ENCODE peak calls at places on chromosomes 12 and 14, in ten cellular contexts. R, P, F, Q, E, J, T, A, H and M are unnamed samples.

GRCh38 chr12:120712654-120713053 is 2.4 kb downstream of the UNC119B start:
- DNase-seq in R (no peak), P (no peak), F (no peak), Q (no peak), E (no peak), J (no peak), T (no peak), A (no peak), H (no peak), M (no peak)

GRCh38 chr12:11633968-11634367 is 15.5 kb upstream of the ETV6 start:
- DNase-seq in R (no peak), P (no peak), F (no peak), Q (no peak), E (no peak), J (no peak), T (no peak), A (no peak), H (no peak), M (no peak)

GRCh38 chr12:2752676-2753371 is 41.9 kb upstream of the FKBP4 start:
- DNase-seq in R (peak), P (peak), F (peak), Q (peak), E (peak), J (peak), T (peak), A (peak), H (peak), M (peak)

GRCh38 chr14:96424104-96424989 is 32.4 kb downstream of the AK7 start:
- DNase-seq in R (peak), P (no peak), F (no peak), Q (no peak), E (peak), J (no peak), T (peak), A (no peak), H (no peak), M (peak)

GRCh38 chr12:29066061-29066588 is 83.0 kb upstream of the FAR2 start:
- DNase-seq in R (no peak), P (no peak), F (no peak), Q (peak), E (peak), J (peak), T (peak), A (no peak), H (no peak), M (peak)

GRCh38 chr14:64170190-64170589 is 124.0 kb downstream of the ESR2 start:
- DNase-seq in R (no peak), P (no peak), F (no peak), Q (no peak), E (no peak), J (no peak), T (no peak), A (no peak), H (no peak), M (no peak)

GRCh38 chr14:94322648-94323570 is at the start of gene SERPINA6:
- DNase-seq in R (no peak), P (no peak), F (no peak), Q (no peak), E (peak), J (no peak), T (no peak), A (no peak), H (no peak), M (peak)

GRCh38 chr14:26204954-26205479 is 392.8 kb downstream of the NOVA1 start:
- DNase-seq in R (peak), P (no peak), F (peak), Q (peak), E (peak), J (peak), T (no peak), A (peak), H (peak), M (no peak)

GRCh38 chr12:57138526-57139272 is 8.7 kb downstream of the LRP1-AS start:
- DNase-seq in R (peak), P (peak), F (peak), Q (no peak), E (peak), J (peak), T (no peak), A (peak), H (peak), M (no peak)

GRCh38 chr14:87407344-87407743 is 585.6 kb downstream of the GALC start:
- DNase-seq in R (no peak), P (no peak), F (no peak), Q (no peak), E (no peak), J (no peak), T (no peak), A (no peak), H (no peak), M (no peak)

GRCh38 chr12:93982847-93983315 is 165.5 kb upstream of the PLXNC1 start:
- DNase-seq in R (no peak), P (no peak), F (no peak), Q (no peak), E (peak), J (no peak), T (no peak), A (no peak), H (no peak), M (peak)

GRCh38 chr14:65361920-65362319 is 50.6 kb upstream of the FUT8 start:
- DNase-seq in R (no peak), P (no peak), F (peak), Q (peak), E (peak), J (peak), T (no peak), A (no peak), H (peak), M (peak)

GRCh38 chr12:117514016-117514415 is 152.6 kb upstream of the NOS1 start:
- DNase-seq in R (no peak), P (peak), F (no peak), Q (peak), E (no peak), J (peak), T (no peak), A (no peak), H (no peak), M (no peak)

GRCh38 chr12:93325855-93326254 is 51.9 kb upstream of the NUDT4 start:
- DNase-seq in R (no peak), P (no peak), F (no peak), Q (no peak), E (peak), J (no peak), T (no peak), A (no peak), H (no peak), M (no peak)

GRCh38 chr12:100717733-100718067 is 76.9 kb upstream of the ANO4 start:
- DNase-seq in R (no peak), P (no peak), F (no peak), Q (no peak), E (peak), J (no peak), T (no peak), A (no peak), H (no peak), M (no peak)

GRCh38 chr12:123024819-123025391 is 44.4 kb downstream of the ARL6IP4 start:
- DNase-seq in R (no peak), P (no peak), F (no peak), Q (no peak), E (no peak), J (peak), T (no peak), A (no peak), H (no peak), M (peak)

GRCh38 chr12:2640709-2641108 is 154.1 kb upstream of the FKBP4 start:
- DNase-seq in R (no peak), P (peak), F (peak), Q (peak), E (peak), J (peak), T (peak), A (peak), H (peak), M (peak)

GRCh38 chr12:62758216-62758615 is 176.7 kb downstream of the PPM1H start:
- DNase-seq in R (no peak), P (no peak), F (no peak), Q (no peak), E (no peak), J (no peak), T (no peak), A (no peak), H (no peak), M (peak)

GRCh38 chr14:101351146-101351545 is 210.1 kb upstream of the DIO3 start:
- DNase-seq in R (no peak), P (no peak), F (no peak), Q (no peak), E (no peak), J (no peak), T (no peak), A (no peak), H (no peak), M (no peak)

GRCh38 chr14:63470877-63471565 is 72.2 kb downstream of the PPP2R5E start:
- DNase-seq in R (no peak), P (no peak), F (no peak), Q (no peak), E (peak), J (no peak), T (peak), A (no peak), H (no peak), M (no peak)

DNA sequence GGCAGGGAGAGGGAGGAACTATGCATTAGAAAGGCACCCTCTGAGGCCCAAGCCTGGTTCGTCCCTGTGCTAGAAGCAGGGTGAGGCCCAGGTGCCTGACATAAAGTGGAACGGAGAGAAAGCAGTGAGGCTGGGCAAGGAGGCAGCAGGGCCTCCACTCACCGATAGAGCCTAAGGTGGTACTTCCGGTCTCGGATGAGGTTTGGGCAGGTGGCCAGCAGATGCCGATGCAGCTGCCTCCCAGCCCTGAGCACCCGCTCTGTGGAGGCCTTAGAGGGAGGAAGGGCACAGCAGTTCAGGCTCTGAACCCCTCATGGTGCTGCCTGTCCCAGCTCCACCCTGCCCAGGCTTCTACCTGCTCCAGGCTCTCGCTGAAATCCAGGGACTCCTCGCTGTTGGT is 7.1 kb downstream of the RAPGEF3 start:
- DNase-seq in R (no peak), P (no peak), F (no peak), Q (no peak), E (no peak), J (no peak), T (no peak), A (no peak), H (no peak), M (no peak)
- TF ChIP-seq CTCF in R (no peak), P (no peak), F (no peak), Q (no peak), E (no peak), J (no peak), T (no peak), A (no peak), H (no peak), M (no peak)

GRCh38 chr12:69019910-69020309 is 86.9 kb upstream of the CPM start:
- DNase-seq in R (no peak), P (no peak), F (no peak), Q (no peak), E (no peak), J (no peak), T (no peak), A (no peak), H (no peak), M (no peak)
- H3K27ac ChIP-seq in R (no peak), P (no peak), F (no peak), Q (no peak), E (no peak), J (no peak), T (no peak), A (no peak), H (no peak), M (no peak)

DNA sequence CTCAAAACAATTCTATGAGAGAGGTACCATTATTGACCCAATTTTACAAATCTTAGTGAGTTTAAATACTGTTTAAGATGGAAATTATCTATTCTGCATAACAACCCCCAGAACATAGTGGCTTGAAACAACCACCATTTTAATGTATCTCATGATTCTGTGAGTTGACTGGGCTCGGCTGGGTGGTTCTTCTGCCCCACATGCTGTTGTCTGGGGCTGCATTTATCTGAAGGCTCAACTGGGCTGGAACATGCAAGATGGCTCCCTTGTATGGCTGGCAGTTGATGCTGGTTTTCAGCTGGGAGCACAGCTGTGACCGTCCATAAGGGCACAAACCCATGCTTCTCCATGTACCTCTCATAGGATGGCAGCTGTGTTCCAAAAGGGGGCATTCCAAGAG is 82.2 kb downstream of the DRAM1 start:
- DNase-seq in R (no peak), P (no peak), F (no peak), Q (no peak), E (no peak), J (no peak), T (no peak), A (no peak), H (no peak), M (no peak)
- H3K4me3 ChIP-seq in R (no peak), P (no peak), F (no peak), Q (no peak), E (no peak), J (no peak), T (no peak), A (no peak), H (no peak), M (no peak)

GRCh38 chr14:59199205-59199604 is 10.7 kb downstream of the DAAM1 start:
- DNase-seq in R (no peak), P (no peak), F (no peak), Q (no peak), E (no peak), J (no peak), T (no peak), A (no peak), H (no peak), M (peak)
- TF ChIP-seq CTCF in R (no peak), P (no peak), F (no peak), Q (no peak), E (peak), J (no peak), T (peak), A (no peak), H (no peak), M (peak)

DNA sequence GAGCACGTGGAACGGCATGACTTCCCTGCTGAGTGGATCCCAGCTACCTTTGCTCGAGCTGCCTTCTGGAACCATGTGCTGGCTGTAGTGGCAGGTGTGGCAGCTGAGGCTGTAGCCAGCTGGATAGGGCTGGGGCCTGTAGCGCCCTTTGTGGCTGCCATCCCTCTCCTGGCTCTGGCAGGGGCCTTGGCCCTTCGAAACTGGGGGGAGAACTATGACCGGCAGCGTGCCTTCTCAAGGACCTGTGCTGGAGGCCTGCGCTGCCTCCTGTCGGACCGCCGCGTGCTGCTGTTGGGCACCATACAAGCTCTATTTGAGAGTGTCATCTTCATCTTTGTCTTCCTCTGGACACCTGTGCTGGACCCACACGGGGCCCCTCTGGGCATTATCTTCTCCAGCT is 14.8 kb upstream of the ESPL1 start:
- DNase-seq in R (no peak), P (no peak), F (no peak), Q (no peak), E (no peak), J (no peak), T (no peak), A (no peak), H (no peak), M (no peak)
- H3K27ac ChIP-seq in R (peak), P (no peak), F (no peak), Q (no peak), E (no peak), J (no peak), T (peak), A (peak), H (peak), M (no peak)

GRCh38 chr12:54021432-54022013 is 6.7 kb upstream of the HOXC6 start:
- DNase-seq in R (no peak), P (no peak), F (no peak), Q (no peak), E (no peak), J (no peak), T (no peak), A (no peak), H (peak), M (no peak)
- H3K4me3 ChIP-seq in R (no peak), P (no peak), F (no peak), Q (no peak), E (no peak), J (no peak), T (no peak), A (peak), H (peak), M (no peak)

GRCh38 chr12:16385779-16386646 is 38.6 kb downstream of the MGST1 start:
- DNase-seq in R (no peak), P (peak), F (no peak), Q (no peak), E (peak), J (no peak), T (no peak), A (no peak), H (no peak), M (peak)
- TF ChIP-seq CTCF in R (peak), P (no peak), F (peak), Q (peak), E (peak), J (peak), T (peak), A (peak), H (peak), M (peak)

GRCh38 chr14:102374264-102374663 is 11.5 kb downstream of the TECPR2 start:
- DNase-seq in R (no peak), P (no peak), F (no peak), Q (no peak), E (no peak), J (no peak), T (no peak), A (no peak), H (no peak), M (no peak)

GRCh38 chr14:102375126-102375525 is 12.4 kb downstream of the TECPR2 start:
- DNase-seq in R (no peak), P (no peak), F (no peak), Q (no peak), E (no peak), J (no peak), T (no peak), A (no peak), H (no peak), M (no peak)

GRCh38 chr14:102371361-102371760 is 8.6 kb downstream of the TECPR2 start:
- DNase-seq in R (no peak), P (no peak), F (no peak), Q (no peak), E (no peak), J (no peak), T (no peak), A (no peak), H (no peak), M (no peak)

GRCh38 chr14:102373110-102373509 is 10.4 kb downstream of the TECPR2 start:
- DNase-seq in R (no peak), P (no peak), F (no peak), Q (no peak), E (no peak), J (no peak), T (no peak), A (no peak), H (no peak), M (no peak)

GRCh38 chr14:102370305-102370809 is 7.6 kb downstream of the TECPR2 start:
- DNase-seq in R (peak), P (no peak), F (no peak), Q (no peak), E (peak), J (peak), T (no peak), A (no peak), H (no peak), M (no peak)
- H3K27ac ChIP-seq in R (peak), P (no peak), F (peak), Q (peak), E (peak), J (no peak), T (no peak), A (no peak), H (no peak), M (no peak)